ENCODE peak calls at places on chromosomes 13 and 19, in eight cellular contexts. R is neural progenitor cell, X is cardiac muscle cell, V is fibroblast of lung, O is tibial nerve, F is A549, H is thoracic aorta, J is PC-3. L is an unnamed sample. For H3K4me1, the result is how much of the 10 kb centered on the place peaks cover.

GRCh38 chr13:50645092-50645491 is 198.4 kb downstream of the DLEU7 start:
- DNase-seq in X (peak), V (peak), O (no peak), R (no peak), J (peak), H (no peak), F (no peak), L (no peak)

GRCh38 chr13:30943881-30944280 is 11.4 kb downstream of the TEX26 start:
- DNase-seq in O (no peak), J (no peak), X (no peak), F (no peak), R (no peak), H (no peak), V (no peak), L (no peak)

GRCh38 chr13:37058801-37059135 is 720 bp downstream of the SUPT20H start:
- DNase-seq in X (peak), V (peak), J (no peak), R (peak), H (no peak), F (peak), O (no peak), L (no peak)

GRCh38 chr19:15456871-15457700 is 7.3 kb downstream of the RASAL3 start:
- DNase-seq in J (peak), H (no peak), F (no peak), O (no peak), X (no peak), V (no peak), R (peak), L (peak)

GRCh38 chr13:95568131-95568530 is 15.6 kb downstream of the CLDN10 start:
- DNase-seq in H (no peak), X (no peak), F (no peak), O (no peak), J (no peak), R (no peak), V (no peak), L (no peak)

GRCh38 chr19:13918726-13919411 is 12.9 kb downstream of the CC2D1A start:
- DNase-seq in V (no peak), X (no peak), R (no peak), O (no peak), H (no peak), F (no peak), J (no peak), L (no peak)

GRCh38 chr13:41075034-41075433 is 13.7 kb downstream of the WBP4 start:
- DNase-seq in H (no peak), V (peak), R (peak), J (peak), X (peak), O (peak), F (peak), L (no peak)

GRCh38 chr13:41916173-41916954 is 44.5 kb downstream of the VWA8 start:
- DNase-seq in F (no peak), J (peak), R (no peak), H (no peak), O (no peak), X (peak), V (peak), L (no peak)

GRCh38 chr19:55117063-55117635 is 288 bp downstream of the PPP1R12C start:
- DNase-seq in O (no peak), V (no peak), R (no peak), F (no peak), J (no peak), X (no peak), H (no peak), L (peak)

GRCh38 chr13:57787058-57787791 is 155.7 kb downstream of the PCDH17 start:
- DNase-seq in H (no peak), X (no peak), F (no peak), O (no peak), R (peak), V (no peak), J (no peak), L (peak)

GRCh38 chr19:32789429-32789828 is 69.9 kb downstream of the TDRD12 start:
- DNase-seq in H (no peak), X (no peak), V (no peak), F (no peak), J (no peak), O (no peak), R (no peak), L (no peak)

GRCh38 chr13:78499802-78500201 is 103.5 kb downstream of the POU4F1 start:
- DNase-seq in O (no peak), V (no peak), F (no peak), R (peak), X (no peak), H (no peak), J (no peak), L (no peak)

GRCh38 chr19:54248016-54248601 is 5.5 kb upstream of the LILRA6 start:
- DNase-seq in O (peak), V (no peak), J (no peak), H (no peak), F (no peak), R (no peak), X (peak), L (peak)

GRCh38 chr13:80742027-80742426 is 401.1 kb upstream of the SPRY2 start:
- DNase-seq in H (no peak), J (no peak), R (no peak), X (peak), F (no peak), V (no peak), O (no peak), L (no peak)

GRCh38 chr19:19948800-19949199 is 48.1 kb downstream of the ZNF93 start:
- DNase-seq in J (no peak), V (no peak), X (no peak), R (no peak), H (no peak), O (no peak), F (no peak), L (no peak)

GRCh38 chr13:44274838-44275237 is 98.8 kb upstream of the SERP2 start:
- DNase-seq in V (no peak), R (no peak), X (no peak), F (no peak), O (no peak), H (no peak), J (no peak), L (no peak)

GRCh38 chr13:44273216-44273615 is 100.4 kb upstream of the SERP2 start:
- DNase-seq in V (no peak), H (no peak), F (no peak), O (no peak), R (no peak), J (no peak), X (no peak), L (no peak)

GRCh38 chr13:44272692-44273091 is 100.9 kb upstream of the SERP2 start:
- DNase-seq in R (no peak), V (peak), H (no peak), O (no peak), X (peak), F (no peak), J (no peak), L (no peak)

GRCh38 chr13:44276061-44276460 is 97.6 kb upstream of the SERP2 start:
- DNase-seq in H (no peak), V (no peak), R (no peak), X (no peak), J (no peak), O (no peak), F (no peak), L (peak)

DNA sequence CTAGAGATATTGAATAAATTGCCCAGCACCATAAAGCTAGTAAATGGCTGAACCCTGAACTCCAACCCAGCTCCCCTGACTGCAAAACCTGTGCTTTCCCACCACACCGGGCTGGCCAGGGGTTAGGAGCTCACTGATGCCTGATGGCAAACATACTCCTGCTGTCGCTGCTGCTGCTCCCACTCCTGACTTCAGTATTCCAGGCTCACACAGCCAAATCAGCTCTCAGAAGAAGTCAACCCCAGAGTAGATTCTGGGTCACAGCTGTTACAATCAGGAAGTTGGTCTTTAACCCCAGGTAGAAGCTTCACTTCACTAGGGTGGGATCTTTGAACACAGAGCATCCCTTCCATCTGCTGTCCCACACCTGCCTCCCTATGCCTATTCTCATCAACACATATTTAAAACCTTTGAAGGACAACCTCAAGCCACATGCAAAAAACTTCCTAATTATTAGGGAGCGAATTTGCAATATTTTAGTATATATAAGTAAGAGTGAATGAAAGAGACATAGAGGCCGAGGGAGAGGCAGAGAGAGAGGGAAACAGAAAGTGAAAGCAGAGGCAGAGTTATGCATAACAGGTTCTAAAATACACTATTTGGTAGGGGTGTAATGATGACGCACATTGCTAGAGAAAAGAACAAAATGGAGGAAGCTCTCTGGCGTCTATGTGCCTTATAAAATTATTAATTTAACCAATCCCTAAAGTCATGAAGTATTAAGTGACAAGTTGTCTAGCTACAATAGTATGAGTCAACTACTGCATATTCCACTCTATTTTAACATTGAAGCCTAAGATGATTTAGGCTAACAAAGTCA is 99.4 kb upstream of the SERP2 start:
- DNase-seq in O (no peak), H (no peak), J (peak), F (no peak), R (no peak), V (no peak), X (peak), L (no peak)
- H3K27ac ChIP-seq in O (peak), H (peak), J (peak), F (peak), R (no peak), V (peak), X (no peak), L (no peak)

DNA sequence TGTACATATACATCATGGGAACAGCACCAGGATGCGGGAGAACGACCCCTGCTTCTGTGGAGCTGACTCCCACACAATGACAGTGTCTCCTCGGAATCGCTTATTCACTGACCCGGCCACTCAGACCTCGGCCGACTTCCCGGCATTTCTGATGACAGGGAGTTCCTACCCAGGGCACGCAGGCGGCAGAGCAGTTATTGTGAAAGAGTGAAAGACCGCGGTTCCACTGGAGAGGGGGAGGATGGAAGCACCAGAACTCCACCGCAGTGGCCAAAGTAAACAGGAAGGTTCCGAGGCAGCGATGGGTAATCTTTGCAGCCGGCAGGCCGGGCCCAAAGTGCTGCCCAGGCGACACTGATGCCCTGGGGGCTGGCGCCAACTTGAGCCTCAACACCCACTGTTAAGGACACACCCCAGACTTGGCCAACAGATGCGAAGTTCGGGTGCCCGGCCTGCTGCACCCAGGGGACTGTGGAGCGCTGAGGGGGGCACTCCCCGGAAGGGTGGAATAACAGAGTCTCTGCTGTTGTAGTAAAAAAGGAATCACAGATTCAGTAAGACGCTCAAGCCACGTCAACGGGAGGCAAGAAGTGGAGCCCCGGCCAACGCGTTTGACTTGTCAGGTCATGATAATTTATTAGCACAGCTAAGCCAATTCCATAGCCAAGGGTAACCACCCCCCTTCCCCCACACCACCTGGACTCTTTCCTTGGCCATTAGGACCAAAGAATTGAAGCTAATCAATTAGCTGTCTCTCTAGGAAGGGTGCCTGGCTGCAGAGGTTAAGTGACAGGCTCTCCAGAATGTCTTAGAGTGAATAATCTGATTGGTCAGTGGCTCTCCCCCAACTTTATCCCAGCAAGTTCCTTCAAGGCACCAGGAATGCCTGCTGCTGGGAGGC is 5.8 kb downstream of the MLLT1 start:
- DNase-seq in V (peak), F (no peak), O (peak), X (peak), R (no peak), J (peak), H (peak), L (no peak)
- H3K4me3 ChIP-seq in V (peak), F (no peak), O (peak), X (no peak), R (no peak), J (peak), H (peak), L (no peak)

GRCh38 chr19:42422576-42423461 is 4.4 kb downstream of the LIPE start:
- DNase-seq in F (no peak), V (peak), J (no peak), O (no peak), H (no peak), X (no peak), R (no peak), L (peak)
- H3K4me1 ChIP-seq in F (under half), V (under half), J (under half), O (under half), H (under half), X (under half), R (under half), L (under half)

GRCh38 chr19:49889038-49889686 is 7.5 kb downstream of the IL4I1 start:
- DNase-seq in H (no peak), R (no peak), X (no peak), F (no peak), J (no peak), O (no peak), V (no peak), L (no peak)
- H3K27ac ChIP-seq in H (no peak), R (no peak), X (no peak), F (no peak), J (no peak), O (no peak), V (no peak), L (no peak)

DNA sequence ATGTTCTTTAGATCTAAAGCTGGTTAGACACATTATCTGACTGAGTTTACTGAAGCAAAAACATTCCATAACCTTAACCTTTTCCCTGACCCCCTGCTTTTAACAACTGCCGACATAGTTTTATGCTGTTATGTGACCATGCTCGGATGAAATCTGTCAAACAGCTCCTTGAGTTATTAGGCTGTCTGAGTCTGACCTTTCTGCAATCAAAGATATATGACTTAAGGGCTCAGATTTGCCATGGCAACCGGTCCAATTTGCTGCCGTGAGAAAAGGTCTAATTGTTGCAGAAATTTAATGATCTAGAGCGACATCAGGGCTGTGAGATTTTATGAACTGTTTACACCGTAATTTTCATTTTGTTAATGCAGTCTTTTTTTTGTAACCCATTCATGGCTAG is 61.8 kb downstream of the URI1 start:
- DNase-seq in R (no peak), V (no peak), F (no peak), X (no peak), H (no peak), J (no peak), O (no peak), L (no peak)
- H3K4me3 ChIP-seq in R (no peak), V (no peak), F (no peak), X (no peak), H (no peak), J (no peak), O (no peak), L (no peak)

GRCh38 chr13:74203576-74203975 is 69.4 kb upstream of the KLF12 start:
- DNase-seq in O (no peak), F (no peak), X (no peak), H (no peak), V (peak), R (no peak), J (no peak), L (no peak)
- H3K4me1 ChIP-seq in O (under half), F (under half), X (under half), H (under half), V (under half), R (under half), J (under half), L (under half)

DNA sequence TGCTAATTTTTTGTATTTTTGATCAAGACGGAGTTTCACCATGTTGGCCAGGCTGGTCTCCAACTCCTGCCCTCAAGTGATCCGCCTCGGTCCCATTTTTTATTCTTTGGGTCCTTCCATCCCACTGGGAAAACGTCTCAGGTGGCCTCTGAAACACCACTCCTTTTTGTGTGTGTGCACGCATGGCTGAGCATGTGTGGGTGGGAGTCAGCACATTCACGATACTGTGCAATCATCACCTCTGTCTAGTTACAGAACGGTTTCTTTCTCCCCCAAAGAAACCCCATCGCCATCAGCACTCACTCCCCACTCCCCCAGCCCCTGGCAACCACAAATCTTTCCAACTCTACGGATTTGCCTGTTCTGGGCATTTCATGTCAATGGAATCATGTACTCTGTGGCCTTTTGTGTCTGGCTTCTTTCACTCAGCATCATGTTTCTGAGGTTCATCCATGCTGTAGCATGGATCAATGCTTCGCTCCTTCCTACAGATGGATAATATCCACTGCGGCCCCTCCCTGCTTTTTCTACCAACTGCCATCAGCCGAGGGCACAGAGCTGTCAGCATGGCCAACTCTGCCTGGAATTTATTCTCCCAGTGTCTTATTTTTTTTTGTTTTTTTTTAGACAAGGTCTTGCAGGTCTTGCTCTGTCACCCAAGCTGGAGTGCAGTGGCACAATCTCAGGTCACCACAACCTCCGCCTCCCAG is 9.7 kb downstream of the F2RL3 start:
- DNase-seq in F (no peak), J (no peak), H (no peak), V (no peak), X (no peak), O (no peak), R (no peak), L (no peak)
- H3K27ac ChIP-seq in F (no peak), J (no peak), H (peak), V (no peak), X (no peak), O (no peak), R (no peak), L (no peak)

DNA sequence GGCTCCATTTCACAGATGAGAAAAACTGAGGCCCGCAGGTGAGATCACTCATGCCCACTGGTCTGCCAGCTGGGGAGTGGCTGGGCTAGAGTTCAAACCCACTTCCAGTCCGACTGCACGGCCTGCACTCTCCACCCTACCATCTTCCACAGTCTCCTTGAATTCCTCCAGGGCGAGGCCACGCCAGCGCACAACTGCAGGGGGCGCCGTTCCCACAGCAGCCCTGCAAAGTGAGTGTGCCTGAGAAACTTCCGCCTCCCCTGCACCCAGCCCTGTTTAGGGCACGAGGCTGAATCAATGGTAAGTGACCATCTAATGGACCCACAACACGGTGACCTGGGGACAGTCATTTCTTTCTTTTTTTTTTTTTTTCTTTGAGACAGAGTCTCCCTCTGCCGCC is 829 bp upstream of the ATCAY start:
- DNase-seq in H (no peak), X (no peak), R (no peak), V (no peak), J (no peak), F (no peak), O (no peak), L (no peak)
- H3K4me3 ChIP-seq in H (no peak), X (no peak), R (no peak), V (no peak), J (no peak), F (no peak), O (no peak), L (no peak)

GRCh38 chr13:114127473-114128347 is 4.7 kb downstream of the RASA3 start:
- DNase-seq in X (no peak), F (no peak), R (no peak), J (no peak), H (no peak), V (no peak), O (no peak), L (no peak)
- H3K4me1 ChIP-seq in X (under half), F (under half), R (under half), J (under half), H (half or more), V (under half), O (under half), L (under half)

DNA sequence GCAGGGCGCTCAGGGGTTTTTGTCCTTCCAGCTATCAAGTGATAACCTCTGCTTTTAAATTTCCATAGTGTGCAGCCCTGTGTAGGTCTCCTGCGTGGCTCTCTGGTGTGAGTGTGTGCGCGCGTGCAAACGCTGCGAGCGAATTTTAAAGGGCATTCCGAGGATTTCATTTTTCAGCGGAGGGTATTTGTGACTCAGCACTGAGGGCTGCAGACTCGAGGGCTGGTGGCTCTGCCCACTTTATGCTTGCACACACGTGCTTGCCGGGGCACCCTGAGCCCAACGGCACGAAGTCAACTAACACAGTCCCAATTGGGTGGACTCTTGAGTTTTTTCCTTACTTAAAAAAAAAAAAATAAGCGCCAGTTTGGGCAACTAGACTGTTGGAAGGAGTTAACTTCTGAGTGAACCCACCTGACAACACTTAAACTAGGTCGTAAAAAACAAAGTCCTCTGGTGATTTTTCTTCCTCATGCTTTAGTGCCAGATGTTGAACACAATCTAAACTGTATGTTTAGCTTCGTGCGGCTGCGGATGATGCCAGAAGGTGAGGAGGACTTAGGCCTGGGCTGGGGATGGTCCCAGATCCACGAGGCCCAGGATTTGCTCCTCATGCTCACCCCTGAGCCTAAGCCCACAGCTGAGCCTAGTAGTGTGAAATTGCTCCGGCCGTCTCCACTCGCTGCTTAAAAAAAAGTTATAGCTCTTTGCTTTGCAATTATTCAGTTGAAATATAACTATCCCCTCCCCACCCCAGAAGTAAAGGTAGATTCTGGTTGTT is 2.1 kb downstream of the FGF9 start:
- DNase-seq in J (no peak), V (no peak), F (no peak), R (peak), X (no peak), H (no peak), O (no peak), L (no peak)
- H3K27ac ChIP-seq in J (no peak), V (no peak), F (peak), R (no peak), X (no peak), H (no peak), O (no peak), L (no peak)

L was measured in endodermal cell.